ENCODE peak calls at places on chromosomes 3 and 15, in six cellular contexts. C is Kasumi-1, V is posterior cingulate gyrus, B is uterus, T is T-helper 9 cell, Q is nephron progenitor cell. F is an unnamed sample.

GRCh38 chr3:30073622-30074021 is 532.8 kb upstream of the TGFBR2 start:
- DNase-seq in C (no peak), V (no peak), B (no peak), T (no peak), Q (no peak), F (no peak)

GRCh38 chr3:30708472-30708871 is 102.1 kb downstream of the TGFBR2 start:
- DNase-seq in C (no peak), V (no peak), B (no peak), T (no peak), Q (no peak), F (no peak)

GRCh38 chr3:131107637-131108433 is 81.2 kb downstream of the NEK11 start:
- DNase-seq in C (no peak), V (no peak), B (no peak), T (no peak), Q (no peak), F (no peak)

GRCh38 chr3:124565013-124565412 is 165.2 kb upstream of the UMPS start:
- DNase-seq in C (peak), V (peak), B (peak), T (peak), Q (peak), F (peak)

GRCh38 chr3:46893763-46894162 is 16.2 kb downstream of the PTH1R start:
- DNase-seq in C (no peak), V (no peak), B (no peak), T (no peak), Q (no peak), F (no peak)

GRCh38 chr15:95051881-95052280 is 820.5 kb downstream of the MCTP2 start:
- DNase-seq in C (no peak), V (no peak), B (no peak), T (no peak), Q (no peak), F (no peak)

GRCh38 chr3:153951276-153951675 is 169.9 kb upstream of the ARHGEF26 start:
- DNase-seq in C (no peak), V (no peak), B (no peak), T (no peak), Q (no peak), F (no peak)

GRCh38 chr3:175150812-175151411 is 291.8 kb downstream of the NAALADL2 start:
- DNase-seq in C (no peak), V (no peak), B (no peak), T (no peak), Q (no peak), F (no peak)

GRCh38 chr3:65902304-65902793 is 136.4 kb downstream of the MAGI1 start:
- DNase-seq in C (no peak), V (no peak), B (no peak), T (no peak), Q (peak), F (no peak)

GRCh38 chr15:50049871-50050270 is 69.2 kb downstream of the ATP8B4 start:
- DNase-seq in C (no peak), V (no peak), B (no peak), T (no peak), Q (no peak), F (no peak)

GRCh38 chr3:72095521-72095920 is 310.6 kb upstream of the PROK2 start:
- DNase-seq in C (no peak), V (no peak), B (no peak), T (no peak), Q (no peak), F (no peak)

GRCh38 chr15:98881526-98882517 is 125.8 kb downstream of the PGPEP1L start:
- DNase-seq in C (peak), V (no peak), B (peak), T (no peak), Q (no peak), F (peak)

GRCh38 chr3:72152551-72153476 is 367.9 kb upstream of the PROK2 start:
- DNase-seq in C (no peak), V (peak), B (peak), T (no peak), Q (no peak), F (peak)

F was measured in AG20443.